ENCODE peak calls at places on chromosomes 16 and 17, in six cellular contexts. K is NCI-H1105 treated with DMSO at 0.1 percent for 48 hours; F is H54; B is lower leg skin; A is pancreas; X is activated naive CD4-positive, alpha-beta T cell. Z is an unnamed sample.

GRCh38 chr16:57422026-57422944 is 17.7 kb downstream of the CCL17 start:
- DNase-seq in K (peak; percentile 13), A (peak; percentile 42), F (peak; percentile 27), X (no peak), B (peak; percentile 39), Z (no peak)

GRCh38 chr16:58815188-58815888 is 81.2 kb upstream of the GOT2 start:
- DNase-seq in X (no peak), A (no peak), K (no peak), B (no peak), F (no peak), Z (no peak)

GRCh38 chr17:47745037-47745380 is 12.0 kb downstream of the TBX21 start:
- DNase-seq in A (no peak), K (no peak), X (no peak), B (no peak), F (no peak), Z (no peak)

GRCh38 chr16:85321856-85322271 is 209.6 kb upstream of the CIBAR2 start:
- DNase-seq in F (peak; percentile 82), B (peak; percentile 89), K (no peak), A (peak; percentile 95), X (no peak), Z (no peak)

GRCh38 chr17:18031955-18032354 is 7.0 kb downstream of the ATPAF2 start:
- DNase-seq in F (no peak), K (no peak), A (no peak), X (no peak), B (no peak), Z (no peak)

GRCh38 chr16:81388357-81388756 is 56.3 kb upstream of the CMIP start:
- DNase-seq in X (no peak), F (no peak), A (no peak), K (no peak), B (no peak), Z (no peak)

GRCh38 chr17:68011199-68011665 is 15.0 kb upstream of the C17orf58 start:
- DNase-seq in K (no peak), A (no peak), F (peak; percentile 67), B (peak; percentile 25), X (peak; percentile 36), Z (peak; percentile 80)

GRCh38 chr16:19804538-19805323 is 79.9 kb downstream of the GPRC5B start:
- DNase-seq in B (peak; percentile 48), A (peak; percentile 79), X (peak; percentile 20), K (peak; percentile 82), F (no peak), Z (peak; percentile 54)

GRCh38 chr17:7856081-7856791 is 1.1 kb downstream of the NAA38 start:
- DNase-seq in B (no peak), X (no peak), A (peak; percentile 55), K (no peak), F (no peak), Z (peak; percentile 62)

GRCh38 chr17:15377608-15378007 is 36.2 kb upstream of the TEKT3 start:
- DNase-seq in X (no peak), A (no peak), K (no peak), F (peak; percentile 62), B (no peak), Z (no peak)

GRCh38 chr17:50684612-50685333 is 22.9 kb downstream of the ANKRD40 start:
- DNase-seq in A (peak; percentile 77), X (no peak), K (no peak), F (no peak), B (no peak), Z (no peak)

GRCh38 chr17:66165537-66166123 is 26.3 kb downstream of the CEP112 start:
- DNase-seq in A (no peak), K (peak; percentile 55), F (peak; percentile 61), X (no peak), B (no peak), Z (no peak)

GRCh38 chr17:60959696-60960095 is 282.0 kb downstream of the BCAS3 start:
- DNase-seq in B (no peak), K (no peak), X (no peak), A (no peak), F (no peak), Z (no peak)

GRCh38 chr16:787978-788398 is at the start of gene RPUSD1:
- DNase-seq in B (no peak), A (no peak), K (no peak), X (no peak), F (no peak), Z (no peak)

Z was measured in activated CD4-positive, alpha-beta memory T cell treated with anti-CD3 and anti-CD28 coated beads for 36 hours.